ENCODE peak calls at places on chromosomes 5 and 9, in nine cellular contexts. N is ovary, R is Peyer's patch, J is fibroblast of the aortic adventitia, K is omental fat pad, O is lower lobe of right lung, S is chondrocyte, F is osteoblast, Y is progenitor cell of endocrine pancreas. Z is an unnamed sample.

GRCh38 chr9:69421908-69422801 is 97.1 kb downstream of the ENTREP1 start:
- DNase-seq in K (no peak), R (no peak), J (peak; percentile 77), S (no peak), O (no peak), Y (peak; percentile 35), N (peak; percentile 60), F (peak; percentile 94), Z (peak; percentile 55)

GRCh38 chr5:39138892-39139291 is 64.7 kb upstream of the RICTOR start:
- DNase-seq in R (no peak), N (no peak), F (no peak), J (peak; percentile 77), K (no peak), Y (no peak), O (no peak), S (no peak), Z (no peak)

GRCh38 chr5:129177451-129177850 is 82.9 kb downstream of the ISOC1 start:
- DNase-seq in Y (no peak), O (no peak), R (no peak), N (no peak), F (no peak), S (no peak), J (no peak), K (no peak), Z (no peak)

GRCh38 chr5:23352437-23352836 is 155.0 kb upstream of the PRDM9 start:
- DNase-seq in F (no peak), R (no peak), N (no peak), K (no peak), J (no peak), O (no peak), S (no peak), Y (no peak), Z (no peak)

GRCh38 chr5:82911902-82912301 is 165.3 kb downstream of the TMEM167A start:
- DNase-seq in S (no peak), F (no peak), Y (no peak), R (no peak), N (no peak), J (no peak), O (no peak), K (no peak), Z (no peak)

GRCh38 chr9:110260911-110261310 is 4.6 kb upstream of the TXN start:
- DNase-seq in R (no peak), Y (no peak), O (no peak), K (no peak), S (no peak), J (no peak), F (no peak), N (no peak), Z (no peak)

GRCh38 chr9:108444400-108445358 is 411.1 kb downstream of the ACTL7B start:
- DNase-seq in K (peak; percentile 30), O (no peak), F (peak; percentile 73), R (no peak), N (no peak), Y (no peak), J (peak; percentile 95), S (no peak), Z (no peak)

GRCh38 chr9:99635032-99635431 is 186.7 kb upstream of the NR4A3 start:
- DNase-seq in J (no peak), R (no peak), S (no peak), O (no peak), F (no peak), Y (no peak), N (no peak), K (no peak), Z (no peak)

GRCh38 chr5:6943749-6944148 is 230.5 kb downstream of the TENT4A start:
- DNase-seq in N (no peak), J (no peak), R (no peak), Y (no peak), F (no peak), K (no peak), O (no peak), S (no peak), Z (no peak)

GRCh38 chr9:75046725-75047345 is 18.7 kb upstream of the CARNMT1 start:
- DNase-seq in F (no peak), R (no peak), S (no peak), Y (no peak), J (no peak), O (no peak), K (no peak), N (no peak), Z (no peak)

GRCh38 chr9:90853945-90854344 is 52.3 kb downstream of the SYK start:
- DNase-seq in F (no peak), J (no peak), N (no peak), R (no peak), O (no peak), Y (no peak), K (no peak), S (no peak), Z (no peak)

GRCh38 chr9:96169488-96169887 is 132.5 kb downstream of the HSD17B3 start:
- DNase-seq in F (peak; percentile 87), N (no peak), Y (peak; percentile 18), K (no peak), S (no peak), O (no peak), R (peak; percentile 61), J (no peak), Z (peak; percentile 60)

GRCh38 chr9:91837982-91838731 is 111.9 kb downstream of the ROR2 start:
- DNase-seq in R (peak; percentile 64), Y (no peak), N (peak; percentile 78), S (no peak), J (peak; percentile 90), F (peak; percentile 85), K (no peak), O (peak; percentile 82), Z (no peak)

GRCh38 chr9:136539427-136540412 is 6.1 kb downstream of the NOTCH1 start:
- DNase-seq in O (peak; percentile 98), R (peak; percentile 91), F (no peak), N (peak; percentile 60), K (peak; percentile 82), J (no peak), S (no peak), Y (no peak), Z (no peak)

GRCh38 chr5:178436326-178436940 is 153.8 kb downstream of the COL23A1 start:
- DNase-seq in S (no peak), K (no peak), F (peak; percentile 35), N (no peak), O (no peak), J (no peak), Y (no peak), R (no peak), Z (no peak)

GRCh38 chr9:91740713-91741112 is 209.3 kb downstream of the ROR2 start:
- DNase-seq in N (peak; percentile 73), S (no peak), Y (no peak), J (peak; percentile 80), R (no peak), F (peak; percentile 95), K (peak; percentile 54), O (no peak), Z (no peak)

GRCh38 chr9:128115187-128116103 is 12.1 kb downstream of the PTGES2 start:
- DNase-seq in N (peak; percentile 21), F (peak; percentile 38), Y (no peak), J (no peak), O (peak; percentile 52), K (no peak), S (peak; percentile 83), R (peak; percentile 95), Z (no peak)

GRCh38 chr9:98913705-98914104 is 30.0 kb upstream of the COL15A1 start:
- DNase-seq in O (no peak), S (no peak), N (no peak), J (no peak), K (no peak), Y (no peak), F (no peak), R (no peak), Z (no peak)

GRCh38 chr5:134917070-134917831 is 12.3 kb downstream of the PCBD2 start:
- DNase-seq in K (no peak), O (no peak), J (no peak), N (no peak), Y (no peak), S (no peak), F (peak; percentile 35), R (no peak), Z (no peak)
- TF ChIP-seq CTCF in K (no peak), O (no peak), J (peak; percentile 26), N (no peak), Y (peak; percentile 61), S (peak; percentile 51), F (peak; percentile 17), R (peak; percentile 26), Z (peak; percentile 49)

DNA sequence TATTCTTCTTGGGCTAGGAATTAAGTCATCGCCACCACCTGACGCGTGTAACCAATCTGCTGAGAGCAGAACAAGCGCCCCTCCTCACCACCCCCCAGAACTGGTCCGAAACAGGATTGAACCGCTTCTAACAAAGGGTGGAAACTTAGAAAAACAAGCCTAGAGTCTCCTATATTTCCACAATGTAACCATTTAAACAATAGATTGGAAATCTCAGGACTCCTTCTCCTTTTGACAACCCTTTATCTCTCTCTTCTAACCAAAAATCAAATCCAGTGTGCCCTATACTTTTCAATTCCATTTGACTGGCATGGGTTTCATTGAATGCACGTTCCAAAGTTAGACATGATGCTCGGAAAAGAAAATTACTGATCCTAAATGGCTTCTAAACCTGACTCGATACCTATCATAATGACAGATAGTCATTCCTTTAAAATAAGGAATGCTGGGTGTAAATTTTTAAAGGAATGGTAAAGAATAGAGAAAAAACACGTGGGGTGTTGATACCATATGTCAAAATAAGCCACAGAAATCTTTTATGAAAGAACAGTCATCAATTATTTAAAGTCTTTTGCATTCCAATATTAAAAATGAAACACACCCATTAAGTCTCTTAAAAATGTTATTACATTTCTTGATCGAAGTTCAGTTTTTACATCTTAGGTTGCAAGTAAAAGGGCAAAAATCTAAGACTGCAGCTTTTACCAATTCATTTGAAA is 1.2 kb downstream of the ARRDC3 start:
- DNase-seq in J (peak; percentile 90), F (peak; percentile 90), K (peak; percentile 38), S (no peak), O (peak; percentile 85), Y (peak; percentile 51), N (peak; percentile 84), R (no peak), Z (peak; percentile 48)
- TF ChIP-seq CTCF in J (no peak), F (no peak), K (no peak), S (no peak), O (no peak), Y (no peak), N (no peak), R (no peak), Z (no peak)

DNA sequence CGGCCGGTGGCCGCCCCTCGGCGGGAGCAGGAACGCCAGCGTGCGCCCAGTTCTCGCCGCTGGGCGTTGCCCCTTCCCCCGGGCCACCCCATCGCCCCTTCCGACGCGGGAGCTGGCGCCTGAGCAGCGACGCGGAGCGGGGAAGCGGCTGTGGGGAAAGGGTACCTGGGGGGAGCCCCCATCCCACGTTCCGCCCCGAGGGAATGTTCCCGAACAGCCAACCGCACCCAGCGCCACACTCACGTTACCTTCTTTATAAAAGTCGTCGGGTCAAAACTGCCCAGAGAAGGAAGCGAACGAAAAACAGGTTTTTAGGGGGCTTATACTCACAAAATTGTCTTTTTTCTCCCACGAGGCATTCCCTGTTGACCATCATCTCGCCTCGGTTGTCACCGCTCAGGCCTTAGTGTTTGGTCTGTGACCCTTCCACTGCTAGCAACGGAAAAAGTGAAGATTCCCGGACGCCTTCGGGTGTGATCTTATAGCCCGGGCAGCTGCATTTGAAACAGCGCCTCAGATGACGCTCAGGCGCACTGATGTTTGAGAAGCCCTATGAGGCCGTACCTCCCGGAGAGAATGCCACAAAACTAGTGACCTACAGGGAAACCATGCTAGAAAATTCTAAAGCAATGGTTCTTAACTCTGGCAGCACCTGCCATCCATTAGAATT is 472 bp upstream of the GOLM1 start:
- DNase-seq in Y (no peak), S (no peak), N (peak; percentile 38), O (peak; percentile 56), F (peak; percentile 94), R (peak; percentile 57), J (peak; percentile 66), K (no peak), Z (peak; percentile 22)
- TF ChIP-seq CTCF in Y (peak; percentile 7), S (peak; percentile 19), N (no peak), O (no peak), F (no peak), R (peak; percentile 26), J (no peak), K (no peak), Z (no peak)

GRCh38 chr9:13351768-13352386 is 72.4 kb upstream of the MPDZ start:
- DNase-seq in F (no peak), J (peak; percentile 90), N (no peak), S (no peak), Y (no peak), O (no peak), K (no peak), R (no peak), Z (no peak)
- TF ChIP-seq CTCF in F (peak; percentile 62), J (peak; percentile 59), N (peak; percentile 39), S (peak; percentile 95), Y (peak; percentile 81), O (peak; percentile 53), K (no peak), R (peak; percentile 48), Z (peak; percentile 83)

Z was measured in neural crest cell.